ENCODE peak calls at places on chromosomes 11 and 22, in eight cellular contexts. One of them, this sample, is unnamed.

GRCh38 chr11:45651156-45651555 is 14.3 kb downstream of the CHST1 start:
- DNase-seq in natural killer cell treated with Interleukin-12 subunit alpha and Interleukin-12 subunit beta and Interleukin-15 and Interleukin-18, amount 100 ng/mL, for 72 hours: no peak
- DNase-seq in fibroblast of pulmonary artery: no peak
- DNase-seq in GM13977: no peak
- DNase-seq in CD4-positive, alpha-beta T cell: no peak
- DNase-seq in endothelial cell of umbilical vein: no peak
- DNase-seq in stimulated activated CD4-positive, alpha-beta T cell treated with anti-CD3 and anti-CD28 coated beads, Interleukin-4, amount 100 ng/mL, for 4 hours: no peak
- DNase-seq in T-helper 9 cell: no peak
- DNase-seq in this sample: no peak

GRCh38 chr11:122852071-122852831 is 14.0 kb downstream of the CRTAM start:
- DNase-seq in endothelial cell of umbilical vein: no peak
- DNase-seq in T-helper 9 cell: no peak
- DNase-seq in CD4-positive, alpha-beta T cell: no peak
- DNase-seq in stimulated activated CD4-positive, alpha-beta T cell treated with anti-CD3 and anti-CD28 coated beads, Interleukin-4, amount 100 ng/mL, for 4 hours: no peak
- DNase-seq in fibroblast of pulmonary artery: no peak
- DNase-seq in GM13977: no peak
- DNase-seq in natural killer cell treated with Interleukin-12 subunit alpha and Interleukin-12 subunit beta and Interleukin-15 and Interleukin-18, amount 100 ng/mL, for 72 hours: no peak
- DNase-seq in this sample: no peak

GRCh38 chr11:113176971-113177370 is 137.4 kb upstream of the TTC12 start:
- DNase-seq in stimulated activated CD4-positive, alpha-beta T cell treated with anti-CD3 and anti-CD28 coated beads, Interleukin-4, amount 100 ng/mL, for 4 hours: no peak
- DNase-seq in natural killer cell treated with Interleukin-12 subunit alpha and Interleukin-12 subunit beta and Interleukin-15 and Interleukin-18, amount 100 ng/mL, for 72 hours: no peak
- DNase-seq in endothelial cell of umbilical vein: no peak
- DNase-seq in fibroblast of pulmonary artery: peak; percentile 81
- DNase-seq in GM13977: no peak
- DNase-seq in T-helper 9 cell: no peak
- DNase-seq in CD4-positive, alpha-beta T cell: no peak
- DNase-seq in this sample: no peak

GRCh38 chr22:33088418-33088817 is 30.2 kb upstream of the SYN3 start:
- DNase-seq in GM13977: no peak
- DNase-seq in natural killer cell treated with Interleukin-12 subunit alpha and Interleukin-12 subunit beta and Interleukin-15 and Interleukin-18, amount 100 ng/mL, for 72 hours: no peak
- DNase-seq in stimulated activated CD4-positive, alpha-beta T cell treated with anti-CD3 and anti-CD28 coated beads, Interleukin-4, amount 100 ng/mL, for 4 hours: no peak
- DNase-seq in endothelial cell of umbilical vein: no peak
- DNase-seq in T-helper 9 cell: no peak
- DNase-seq in fibroblast of pulmonary artery: no peak
- DNase-seq in CD4-positive, alpha-beta T cell: no peak
- DNase-seq in this sample: no peak

GRCh38 chr11:107017433-107018227 is 646 bp downstream of the GUCY1A2 start:
- DNase-seq in GM13977: peak; percentile 74
- DNase-seq in CD4-positive, alpha-beta T cell: no peak
- DNase-seq in stimulated activated CD4-positive, alpha-beta T cell treated with anti-CD3 and anti-CD28 coated beads, Interleukin-4, amount 100 ng/mL, for 4 hours: no peak
- DNase-seq in endothelial cell of umbilical vein: peak; percentile 7
- DNase-seq in T-helper 9 cell: no peak
- DNase-seq in fibroblast of pulmonary artery: peak; percentile 62
- DNase-seq in natural killer cell treated with Interleukin-12 subunit alpha and Interleukin-12 subunit beta and Interleukin-15 and Interleukin-18, amount 100 ng/mL, for 72 hours: no peak
- DNase-seq in this sample: peak; percentile 73

GRCh38 chr11:131954146-131954545 is 583.7 kb downstream of the NTM start:
- DNase-seq in T-helper 9 cell: no peak
- DNase-seq in natural killer cell treated with Interleukin-12 subunit alpha and Interleukin-12 subunit beta and Interleukin-15 and Interleukin-18, amount 100 ng/mL, for 72 hours: no peak
- DNase-seq in endothelial cell of umbilical vein: no peak
- DNase-seq in GM13977: no peak
- DNase-seq in stimulated activated CD4-positive, alpha-beta T cell treated with anti-CD3 and anti-CD28 coated beads, Interleukin-4, amount 100 ng/mL, for 4 hours: no peak
- DNase-seq in CD4-positive, alpha-beta T cell: no peak
- DNase-seq in fibroblast of pulmonary artery: no peak
- DNase-seq in this sample: no peak

GRCh38 chr11:68993546-68993945 is 12.8 kb upstream of the MRGPRD start:
- DNase-seq in endothelial cell of umbilical vein: no peak
- DNase-seq in stimulated activated CD4-positive, alpha-beta T cell treated with anti-CD3 and anti-CD28 coated beads, Interleukin-4, amount 100 ng/mL, for 4 hours: no peak
- DNase-seq in natural killer cell treated with Interleukin-12 subunit alpha and Interleukin-12 subunit beta and Interleukin-15 and Interleukin-18, amount 100 ng/mL, for 72 hours: no peak
- DNase-seq in CD4-positive, alpha-beta T cell: no peak
- DNase-seq in GM13977: no peak
- DNase-seq in fibroblast of pulmonary artery: no peak
- DNase-seq in T-helper 9 cell: no peak
- DNase-seq in this sample: no peak

GRCh38 chr11:77127969-77128691 is at the start of gene MYO7A:
- DNase-seq in endothelial cell of umbilical vein: peak; percentile 26
- DNase-seq in natural killer cell treated with Interleukin-12 subunit alpha and Interleukin-12 subunit beta and Interleukin-15 and Interleukin-18, amount 100 ng/mL, for 72 hours: no peak
- DNase-seq in fibroblast of pulmonary artery: peak; percentile 55
- DNase-seq in GM13977: no peak
- DNase-seq in T-helper 9 cell: no peak
- DNase-seq in CD4-positive, alpha-beta T cell: no peak
- DNase-seq in stimulated activated CD4-positive, alpha-beta T cell treated with anti-CD3 and anti-CD28 coated beads, Interleukin-4, amount 100 ng/mL, for 4 hours: no peak
- DNase-seq in this sample: no peak

GRCh38 chr22:42685941-42686666 is 34.6 kb downstream of the A4GALT start:
- DNase-seq in GM13977: no peak
- DNase-seq in natural killer cell treated with Interleukin-12 subunit alpha and Interleukin-12 subunit beta and Interleukin-15 and Interleukin-18, amount 100 ng/mL, for 72 hours: no peak
- DNase-seq in fibroblast of pulmonary artery: no peak
- DNase-seq in T-helper 9 cell: no peak
- DNase-seq in endothelial cell of umbilical vein: no peak
- DNase-seq in CD4-positive, alpha-beta T cell: no peak
- DNase-seq in stimulated activated CD4-positive, alpha-beta T cell treated with anti-CD3 and anti-CD28 coated beads, Interleukin-4, amount 100 ng/mL, for 4 hours: no peak
- DNase-seq in this sample: no peak

GRCh38 chr11:60831143-60831500 is 10.8 kb upstream of the CCDC86 start:
- DNase-seq in endothelial cell of umbilical vein: peak; percentile 83
- DNase-seq in T-helper 9 cell: peak; percentile 74
- DNase-seq in stimulated activated CD4-positive, alpha-beta T cell treated with anti-CD3 and anti-CD28 coated beads, Interleukin-4, amount 100 ng/mL, for 4 hours: peak; percentile 75
- DNase-seq in natural killer cell treated with Interleukin-12 subunit alpha and Interleukin-12 subunit beta and Interleukin-15 and Interleukin-18, amount 100 ng/mL, for 72 hours: peak; percentile 78
- DNase-seq in fibroblast of pulmonary artery: peak; percentile 84
- DNase-seq in GM13977: peak; percentile 83
- DNase-seq in CD4-positive, alpha-beta T cell: peak; percentile 72
- DNase-seq in this sample: peak; percentile 84

GRCh38 chr11:66686100-66686785 is 8.6 kb upstream of the RBM4B start:
- DNase-seq in fibroblast of pulmonary artery: no peak
- DNase-seq in CD4-positive, alpha-beta T cell: no peak
- DNase-seq in natural killer cell treated with Interleukin-12 subunit alpha and Interleukin-12 subunit beta and Interleukin-15 and Interleukin-18, amount 100 ng/mL, for 72 hours: no peak
- DNase-seq in stimulated activated CD4-positive, alpha-beta T cell treated with anti-CD3 and anti-CD28 coated beads, Interleukin-4, amount 100 ng/mL, for 4 hours: no peak
- DNase-seq in GM13977: no peak
- DNase-seq in T-helper 9 cell: no peak
- DNase-seq in endothelial cell of umbilical vein: no peak
- DNase-seq in this sample: no peak

GRCh38 chr22:49047461-49047860 is 780.2 kb downstream of the BRD1 start:
- DNase-seq in endothelial cell of umbilical vein: no peak
- DNase-seq in CD4-positive, alpha-beta T cell: no peak
- DNase-seq in fibroblast of pulmonary artery: no peak
- DNase-seq in GM13977: no peak
- DNase-seq in stimulated activated CD4-positive, alpha-beta T cell treated with anti-CD3 and anti-CD28 coated beads, Interleukin-4, amount 100 ng/mL, for 4 hours: no peak
- DNase-seq in natural killer cell treated with Interleukin-12 subunit alpha and Interleukin-12 subunit beta and Interleukin-15 and Interleukin-18, amount 100 ng/mL, for 72 hours: no peak
- DNase-seq in T-helper 9 cell: no peak
- DNase-seq in this sample: no peak

This sample was measured in GM20000.